ENCODE peak calls at places on chromosomes 3 and 15, in nine cellular contexts. F is Kasumi-1; H is amniotic stem cell; N is activated naive CD4-positive, alpha-beta T cell treated with anti-CD3 and anti-CD28 coated beads, Interleukin-2, amount 10 ng/mL, durations not matched to agents 7 days and 5 days; V is CD14-positive monocyte; Q is stimulated activated CD4-positive, alpha-beta T cell treated with anti-CD3 and anti-CD28 coated beads, TNF-alpha, amount 100 ng/mL, for 4 hours; I is stimulated activated CD8-positive, alpha-beta memory T cell treated with anti-CD3 and anti-CD28 coated beads, Interleukin-7, amount 100 ng/mL, for 1 hour; R is RPMI7951; C is Calu3. P is an unnamed sample.

GRCh38 chr3:84184937-84185336 is 773.9 kb upstream of the CADM2 start:
- DNase-seq in F (no peak), H (no peak), N (no peak), V (no peak), Q (no peak), I (no peak), R (no peak), C (no peak), P (no peak)

GRCh38 chr3:158402590-158402989 is 168.4 kb upstream of the MLF1 start:
- DNase-seq in F (no peak), H (no peak), N (no peak), V (no peak), Q (no peak), I (no peak), R (no peak), C (no peak), P (no peak)

GRCh38 chr3:103048371-103048722 is 613.5 kb downstream of the ZPLD1 start:
- DNase-seq in F (peak; percentile 87), H (no peak), N (no peak), V (no peak), Q (no peak), I (no peak), R (no peak), C (no peak), P (no peak)

GRCh38 chr3:46929324-46929723 is 47.2 kb downstream of the CCDC12 start:
- DNase-seq in F (peak; percentile 71), H (no peak), N (no peak), V (no peak), Q (no peak), I (no peak), R (no peak), C (no peak), P (no peak)

GRCh38 chr15:29840054-29840453 is 17.8 kb upstream of the TJP1 start:
- DNase-seq in F (no peak), H (no peak), N (no peak), V (no peak), Q (no peak), I (no peak), R (no peak), C (no peak), P (no peak)

GRCh38 chr15:69612112-69612511 is 159.5 kb downstream of the RPLP1 start:
- DNase-seq in F (no peak), H (no peak), N (no peak), V (peak; percentile 25), Q (no peak), I (no peak), R (no peak), C (no peak), P (no peak)

GRCh38 chr15:101049856-101050646 is 130.9 kb downstream of the LRRK1 start:
- DNase-seq in F (no peak), H (no peak), N (no peak), V (no peak), Q (no peak), I (no peak), R (no peak), C (no peak), P (no peak)

GRCh38 chr15:34984884-34985630 is 3.0 kb downstream of the ZNF770 start:
- DNase-seq in F (no peak), H (no peak), N (no peak), V (no peak), Q (no peak), I (no peak), R (no peak), C (no peak), P (no peak)

GRCh38 chr3:166902374-166902773 is 477.7 kb downstream of the ZBBX start:
- DNase-seq in F (peak; percentile 40), H (no peak), N (no peak), V (no peak), Q (no peak), I (no peak), R (no peak), C (no peak), P (no peak)

GRCh38 chr3:123122525-123123315 is 55.9 kb downstream of the PDIA5 start:
- DNase-seq in F (no peak), H (no peak), N (peak; percentile 5), V (no peak), Q (no peak), I (no peak), R (no peak), C (no peak), P (no peak)

GRCh38 chr3:105979961-105980360 is 111.1 kb upstream of the CBLB start:
- DNase-seq in F (no peak), H (no peak), N (no peak), V (no peak), Q (no peak), I (no peak), R (no peak), C (no peak), P (no peak)

GRCh38 chr3:149511040-149511626 is 36.6 kb downstream of the TM4SF4 start:
- DNase-seq in F (no peak), H (no peak), N (no peak), V (no peak), Q (no peak), I (no peak), R (no peak), C (no peak), P (no peak)

P was measured in AG09309.